ENCODE peak calls at places on chromosomes 5 and 9, in eight cellular contexts. One of them, this sample, is unnamed.

GRCh38 chr9:27572918-27573698 is at the start of gene C9orf72:
- DNase-seq in T1000: peak; percentile 67
- DNase-seq in activated T-helper 1 cell treated with anti-CD3 and anti-CD28 coated beads, Interleukin-2, amount 50 U/mL, for 16 hours: peak; percentile 76
- DNase-seq in effector memory CD4-positive, alpha-beta T cell: peak; percentile 79
- DNase-seq in NCI-H460: peak; percentile 1
- DNase-seq in cardiac septum: peak; percentile 94
- DNase-seq in left lung: peak; percentile 95
- DNase-seq in fibroblast of the conjunctiva: peak; percentile 12
- DNase-seq in this sample: peak; percentile 94

GRCh38 chr5:176716320-176716719 is 69.0 kb downstream of the TSPAN17 start:
- DNase-seq in effector memory CD4-positive, alpha-beta T cell: no peak
- DNase-seq in T1000: no peak
- DNase-seq in activated T-helper 1 cell treated with anti-CD3 and anti-CD28 coated beads, Interleukin-2, amount 50 U/mL, for 16 hours: no peak
- DNase-seq in NCI-H460: no peak
- DNase-seq in cardiac septum: no peak
- DNase-seq in fibroblast of the conjunctiva: peak; percentile 79
- DNase-seq in left lung: no peak
- DNase-seq in this sample: no peak

GRCh38 chr5:142357469-142358090 is 32.8 kb upstream of the SPRY4 start:
- DNase-seq in left lung: no peak
- DNase-seq in cardiac septum: peak; percentile 65
- DNase-seq in T1000: no peak
- DNase-seq in NCI-H460: no peak
- DNase-seq in activated T-helper 1 cell treated with anti-CD3 and anti-CD28 coated beads, Interleukin-2, amount 50 U/mL, for 16 hours: no peak
- DNase-seq in effector memory CD4-positive, alpha-beta T cell: no peak
- DNase-seq in fibroblast of the conjunctiva: no peak
- DNase-seq in this sample: no peak

GRCh38 chr9:116087246-116087645 is 66.3 kb upstream of the PAPPA start:
- DNase-seq in fibroblast of the conjunctiva: no peak
- DNase-seq in activated T-helper 1 cell treated with anti-CD3 and anti-CD28 coated beads, Interleukin-2, amount 50 U/mL, for 16 hours: no peak
- DNase-seq in left lung: no peak
- DNase-seq in effector memory CD4-positive, alpha-beta T cell: no peak
- DNase-seq in NCI-H460: peak; percentile 27
- DNase-seq in cardiac septum: no peak
- DNase-seq in T1000: no peak
- DNase-seq in this sample: peak; percentile 59

GRCh38 chr5:135399838-135400542 is 959 bp upstream of the MACROH2A1 start:
- DNase-seq in T1000: no peak
- DNase-seq in effector memory CD4-positive, alpha-beta T cell: no peak
- DNase-seq in left lung: no peak
- DNase-seq in NCI-H460: no peak
- DNase-seq in fibroblast of the conjunctiva: no peak
- DNase-seq in activated T-helper 1 cell treated with anti-CD3 and anti-CD28 coated beads, Interleukin-2, amount 50 U/mL, for 16 hours: no peak
- DNase-seq in cardiac septum: no peak
- DNase-seq in this sample: peak; percentile 72

GRCh38 chr5:88674262-88675158 is 208.5 kb downstream of the MEF2C start:
- DNase-seq in NCI-H460: peak; percentile 47
- DNase-seq in left lung: peak; percentile 76
- DNase-seq in cardiac septum: no peak
- DNase-seq in effector memory CD4-positive, alpha-beta T cell: no peak
- DNase-seq in T1000: no peak
- DNase-seq in activated T-helper 1 cell treated with anti-CD3 and anti-CD28 coated beads, Interleukin-2, amount 50 U/mL, for 16 hours: no peak
- DNase-seq in fibroblast of the conjunctiva: no peak
- DNase-seq in this sample: peak; percentile 69

GRCh38 chr5:75839547-75839946 is 122.3 kb upstream of the POC5 start:
- DNase-seq in activated T-helper 1 cell treated with anti-CD3 and anti-CD28 coated beads, Interleukin-2, amount 50 U/mL, for 16 hours: no peak
- DNase-seq in effector memory CD4-positive, alpha-beta T cell: no peak
- DNase-seq in NCI-H460: no peak
- DNase-seq in T1000: no peak
- DNase-seq in left lung: no peak
- DNase-seq in cardiac septum: no peak
- DNase-seq in fibroblast of the conjunctiva: no peak
- DNase-seq in this sample: no peak

GRCh38 chr9:136052433-136052880 is 42.6 kb downstream of the NACC2 start:
- DNase-seq in T1000: peak; percentile 38
- DNase-seq in left lung: peak; percentile 83
- DNase-seq in effector memory CD4-positive, alpha-beta T cell: no peak
- DNase-seq in fibroblast of the conjunctiva: no peak
- DNase-seq in activated T-helper 1 cell treated with anti-CD3 and anti-CD28 coated beads, Interleukin-2, amount 50 U/mL, for 16 hours: no peak
- DNase-seq in cardiac septum: peak; percentile 73
- DNase-seq in NCI-H460: peak; percentile 41
- DNase-seq in this sample: no peak

GRCh38 chr9:99736291-99736690 is 85.4 kb upstream of the NR4A3 start:
- DNase-seq in T1000: no peak
- DNase-seq in NCI-H460: no peak
- DNase-seq in cardiac septum: no peak
- DNase-seq in effector memory CD4-positive, alpha-beta T cell: no peak
- DNase-seq in activated T-helper 1 cell treated with anti-CD3 and anti-CD28 coated beads, Interleukin-2, amount 50 U/mL, for 16 hours: no peak
- DNase-seq in left lung: no peak
- DNase-seq in fibroblast of the conjunctiva: no peak
- DNase-seq in this sample: no peak

GRCh38 chr5:95375591-95375990 is 15.6 kb upstream of the FAM81B start:
- DNase-seq in cardiac septum: no peak
- DNase-seq in effector memory CD4-positive, alpha-beta T cell: no peak
- DNase-seq in T1000: no peak
- DNase-seq in left lung: no peak
- DNase-seq in fibroblast of the conjunctiva: no peak
- DNase-seq in NCI-H460: no peak
- DNase-seq in activated T-helper 1 cell treated with anti-CD3 and anti-CD28 coated beads, Interleukin-2, amount 50 U/mL, for 16 hours: no peak
- DNase-seq in this sample: peak; percentile 9

GRCh38 chr9:13267743-13268142 is 11.7 kb downstream of the MPDZ start:
- DNase-seq in activated T-helper 1 cell treated with anti-CD3 and anti-CD28 coated beads, Interleukin-2, amount 50 U/mL, for 16 hours: no peak
- DNase-seq in T1000: no peak
- DNase-seq in effector memory CD4-positive, alpha-beta T cell: no peak
- DNase-seq in cardiac septum: no peak
- DNase-seq in NCI-H460: peak; percentile 70
- DNase-seq in left lung: no peak
- DNase-seq in fibroblast of the conjunctiva: peak; percentile 32
- DNase-seq in this sample: peak; percentile 88

GRCh38 chr9:76230961-76231360 is 163.3 kb downstream of the RFK start:
- DNase-seq in NCI-H460: no peak
- DNase-seq in effector memory CD4-positive, alpha-beta T cell: no peak
- DNase-seq in T1000: no peak
- DNase-seq in activated T-helper 1 cell treated with anti-CD3 and anti-CD28 coated beads, Interleukin-2, amount 50 U/mL, for 16 hours: no peak
- DNase-seq in left lung: no peak
- DNase-seq in fibroblast of the conjunctiva: no peak
- DNase-seq in cardiac septum: no peak
- DNase-seq in this sample: no peak

GRCh38 chr5:473344-474192 is 30.6 kb downstream of the EXOC3 start:
- DNase-seq in NCI-H460: no peak
- DNase-seq in effector memory CD4-positive, alpha-beta T cell: no peak
- DNase-seq in cardiac septum: peak; percentile 74
- DNase-seq in fibroblast of the conjunctiva: no peak
- DNase-seq in activated T-helper 1 cell treated with anti-CD3 and anti-CD28 coated beads, Interleukin-2, amount 50 U/mL, for 16 hours: no peak
- DNase-seq in T1000: peak; percentile 50
- DNase-seq in left lung: peak; percentile 76
- DNase-seq in this sample: peak; percentile 34

GRCh38 chr9:85040141-85040540 is 370.6 kb downstream of the NTRK2 start:
- DNase-seq in cardiac septum: no peak
- DNase-seq in activated T-helper 1 cell treated with anti-CD3 and anti-CD28 coated beads, Interleukin-2, amount 50 U/mL, for 16 hours: no peak
- DNase-seq in fibroblast of the conjunctiva: no peak
- DNase-seq in T1000: no peak
- DNase-seq in effector memory CD4-positive, alpha-beta T cell: no peak
- DNase-seq in NCI-H460: no peak
- DNase-seq in left lung: no peak
- DNase-seq in this sample: no peak

GRCh38 chr5:18992264-18992663 is 995.7 kb downstream of the CDH18 start:
- DNase-seq in NCI-H460: peak; percentile 72
- DNase-seq in fibroblast of the conjunctiva: no peak
- DNase-seq in cardiac septum: no peak
- DNase-seq in activated T-helper 1 cell treated with anti-CD3 and anti-CD28 coated beads, Interleukin-2, amount 50 U/mL, for 16 hours: no peak
- DNase-seq in left lung: no peak
- DNase-seq in effector memory CD4-positive, alpha-beta T cell: no peak
- DNase-seq in T1000: no peak
- DNase-seq in this sample: no peak

GRCh38 chr9:117545846-117546245 is 131.0 kb upstream of the ASTN2 start:
- DNase-seq in fibroblast of the conjunctiva: no peak
- DNase-seq in left lung: no peak
- DNase-seq in effector memory CD4-positive, alpha-beta T cell: no peak
- DNase-seq in T1000: no peak
- DNase-seq in activated T-helper 1 cell treated with anti-CD3 and anti-CD28 coated beads, Interleukin-2, amount 50 U/mL, for 16 hours: no peak
- DNase-seq in cardiac septum: no peak
- DNase-seq in NCI-H460: no peak
- DNase-seq in this sample: no peak

GRCh38 chr5:29351170-29351569 is 1842.3 kb upstream of the CDH6 start:
- DNase-seq in fibroblast of the conjunctiva: no peak
- DNase-seq in NCI-H460: no peak
- DNase-seq in left lung: no peak
- DNase-seq in cardiac septum: no peak
- DNase-seq in activated T-helper 1 cell treated with anti-CD3 and anti-CD28 coated beads, Interleukin-2, amount 50 U/mL, for 16 hours: no peak
- DNase-seq in effector memory CD4-positive, alpha-beta T cell: no peak
- DNase-seq in T1000: no peak
- DNase-seq in this sample: no peak

GRCh38 chr9:12961276-12961809 is 186.5 kb downstream of the LURAP1L start:
- DNase-seq in left lung: no peak
- DNase-seq in NCI-H460: no peak
- DNase-seq in T1000: no peak
- DNase-seq in cardiac septum: no peak
- DNase-seq in fibroblast of the conjunctiva: no peak
- DNase-seq in activated T-helper 1 cell treated with anti-CD3 and anti-CD28 coated beads, Interleukin-2, amount 50 U/mL, for 16 hours: no peak
- DNase-seq in effector memory CD4-positive, alpha-beta T cell: no peak
- DNase-seq in this sample: no peak

GRCh38 chr5:180658774-180659564 is 9.6 kb upstream of the FLT4 start:
- DNase-seq in effector memory CD4-positive, alpha-beta T cell: no peak
- DNase-seq in NCI-H460: no peak
- DNase-seq in T1000: no peak
- DNase-seq in cardiac septum: peak; percentile 41
- DNase-seq in fibroblast of the conjunctiva: no peak
- DNase-seq in left lung: peak; percentile 60
- DNase-seq in activated T-helper 1 cell treated with anti-CD3 and anti-CD28 coated beads, Interleukin-2, amount 50 U/mL, for 16 hours: no peak
- DNase-seq in this sample: no peak

GRCh38 chr5:117667105-117667504 is 1092.5 kb upstream of the SEMA6A start:
- DNase-seq in effector memory CD4-positive, alpha-beta T cell: no peak
- DNase-seq in cardiac septum: no peak
- DNase-seq in left lung: no peak
- DNase-seq in fibroblast of the conjunctiva: no peak
- DNase-seq in T1000: no peak
- DNase-seq in NCI-H460: no peak
- DNase-seq in activated T-helper 1 cell treated with anti-CD3 and anti-CD28 coated beads, Interleukin-2, amount 50 U/mL, for 16 hours: no peak
- DNase-seq in this sample: no peak

GRCh38 chr5:32504923-32505596 is 60.5 kb upstream of the ZFR start:
- DNase-seq in activated T-helper 1 cell treated with anti-CD3 and anti-CD28 coated beads, Interleukin-2, amount 50 U/mL, for 16 hours: no peak
- DNase-seq in effector memory CD4-positive, alpha-beta T cell: no peak
- DNase-seq in NCI-H460: no peak
- DNase-seq in fibroblast of the conjunctiva: peak; percentile 95
- DNase-seq in left lung: no peak
- DNase-seq in cardiac septum: no peak
- DNase-seq in T1000: peak; percentile 54
- DNase-seq in this sample: peak; percentile 88

GRCh38 chr9:79670269-79670961 is 98.7 kb downstream of the TLE4 start:
- DNase-seq in fibroblast of the conjunctiva: no peak
- DNase-seq in effector memory CD4-positive, alpha-beta T cell: no peak
- DNase-seq in cardiac septum: no peak
- DNase-seq in T1000: no peak
- DNase-seq in activated T-helper 1 cell treated with anti-CD3 and anti-CD28 coated beads, Interleukin-2, amount 50 U/mL, for 16 hours: no peak
- DNase-seq in left lung: no peak
- DNase-seq in NCI-H460: peak; percentile 8
- DNase-seq in this sample: no peak

GRCh38 chr9:105832311-105832710 is 138.0 kb downstream of the TMEM38B start:
- DNase-seq in cardiac septum: no peak
- DNase-seq in fibroblast of the conjunctiva: no peak
- DNase-seq in activated T-helper 1 cell treated with anti-CD3 and anti-CD28 coated beads, Interleukin-2, amount 50 U/mL, for 16 hours: no peak
- DNase-seq in effector memory CD4-positive, alpha-beta T cell: no peak
- DNase-seq in T1000: no peak
- DNase-seq in left lung: no peak
- DNase-seq in NCI-H460: no peak
- DNase-seq in this sample: no peak

GRCh38 chr9:125493384-125493783 is 213.6 kb downstream of the MAPKAP1 start:
- DNase-seq in effector memory CD4-positive, alpha-beta T cell: no peak
- DNase-seq in cardiac septum: no peak
- DNase-seq in left lung: no peak
- DNase-seq in NCI-H460: no peak
- DNase-seq in T1000: no peak
- DNase-seq in fibroblast of the conjunctiva: no peak
- DNase-seq in activated T-helper 1 cell treated with anti-CD3 and anti-CD28 coated beads, Interleukin-2, amount 50 U/mL, for 16 hours: no peak
- DNase-seq in this sample: no peak

This sample was measured in OCI-M1.